ENCODE peak calls at places on chromosome 18, in seven cellular contexts. D, F, J, P, K, X and T are unnamed samples.

GRCh38 chr18:58418361-58418760 is 210.5 kb downstream of the ALPK2 start:
- DNase-seq in D (no peak), F (no peak), J (no peak), P (no peak), K (no peak), X (no peak), T (no peak)

GRCh38 chr18:37524546-37525301 is 40.9 kb downstream of the CELF4 start:
- DNase-seq in D (no peak), F (no peak), J (no peak), P (no peak), K (no peak), X (no peak), T (no peak)

GRCh38 chr18:2961828-2962227 is 51.1 kb downstream of the LPIN2 start:
- DNase-seq in D (no peak), F (no peak), J (no peak), P (peak; percentile 61), K (no peak), X (no peak), T (no peak)

GRCh38 chr18:63365909-63366269 is 1.1 kb downstream of the KDSR start:
- DNase-seq in D (no peak), F (no peak), J (peak; percentile 9), P (peak; percentile 15), K (no peak), X (no peak), T (no peak)

GRCh38 chr18:7173216-7173615 is 55.6 kb upstream of the LAMA1 start:
- DNase-seq in D (no peak), F (no peak), J (no peak), P (no peak), K (no peak), X (no peak), T (no peak)

GRCh38 chr18:11327656-11328055 is 178.3 kb upstream of the PIEZO2 start:
- DNase-seq in D (no peak), F (no peak), J (peak; percentile 56), P (peak; percentile 48), K (no peak), X (no peak), T (no peak)

GRCh38 chr18:62009521-62009920 is 116.7 kb upstream of the RNF152 start:
- DNase-seq in D (no peak), F (peak; percentile 62), J (no peak), P (no peak), K (no peak), X (no peak), T (no peak)

GRCh38 chr18:3791258-3791657 is 341.3 kb downstream of the TGIF1 start:
- DNase-seq in D (no peak), F (no peak), J (no peak), P (no peak), K (no peak), X (no peak), T (no peak)

GRCh38 chr18:63301458-63301857 is 18.1 kb downstream of the BCL2 start:
- DNase-seq in D (no peak), F (no peak), J (no peak), P (no peak), K (no peak), X (no peak), T (no peak)

GRCh38 chr18:9506046-9506792 is 30.9 kb downstream of the RALBP1 start:
- DNase-seq in D (no peak), F (peak; percentile 35), J (no peak), P (no peak), K (peak; percentile 51), X (no peak), T (no peak)

GRCh38 chr18:57797209-57797651 is 5.9 kb downstream of the ATP8B1 start:
- DNase-seq in D (no peak), F (no peak), J (no peak), P (no peak), K (no peak), X (no peak), T (no peak)

GRCh38 chr18:68083131-68083530 is 566.6 kb upstream of the DSEL start:
- DNase-seq in D (no peak), F (no peak), J (peak; percentile 31), P (peak; percentile 86), K (no peak), X (peak; percentile 78), T (no peak)

GRCh38 chr18:66553824-66554223 is 50.1 kb downstream of the CDH19 start:
- DNase-seq in D (no peak), F (peak; percentile 66), J (peak; percentile 13), P (peak; percentile 10), K (no peak), X (peak; percentile 26), T (no peak)

GRCh38 chr18:54149078-54149697 is 75.3 kb downstream of the MBD2 start:
- DNase-seq in D (no peak), F (peak; percentile 94), J (peak; percentile 86), P (peak; percentile 82), K (no peak), X (peak; percentile 82), T (no peak)

GRCh38 chr18:23138470-23138869 is 3.2 kb downstream of the CABLES1 start:
- DNase-seq in D (no peak), F (no peak), J (no peak), P (no peak), K (no peak), X (no peak), T (no peak)

GRCh38 chr18:44149706-44150105 is 531.0 kb upstream of the SETBP1 start:
- DNase-seq in D (no peak), F (peak; percentile 97), J (peak; percentile 45), P (peak; percentile 50), K (no peak), X (peak; percentile 82), T (no peak)

GRCh38 chr18:26971327-26971918 is 105.9 kb upstream of the AQP4 start:
- DNase-seq in D (no peak), F (peak; percentile 68), J (no peak), P (no peak), K (no peak), X (no peak), T (no peak)